ENCODE peak calls at places on chromosomes 1 and 21, in four cellular contexts. One of them, this sample, is unnamed.

GRCh38 chr21:42120056-42120903 is 49.2 kb downstream of the UMODL1 start:
- DNase-seq in uterus: no peak
- DNase-seq in retinal pigment epithelial cell: no peak
- DNase-seq in lung: no peak
- DNase-seq in this sample: no peak

GRCh38 chr1:46221749-46222148 is 18.6 kb downstream of the LURAP1 start:
- DNase-seq in uterus: no peak
- DNase-seq in retinal pigment epithelial cell: no peak
- DNase-seq in lung: no peak
- DNase-seq in this sample: no peak

GRCh38 chr21:14210738-14211137 is at the start of gene LIPI:
- DNase-seq in uterus: no peak
- DNase-seq in retinal pigment epithelial cell: no peak
- DNase-seq in lung: no peak
- DNase-seq in this sample: no peak

GRCh38 chr1:27469334-27469733 is 20.6 kb downstream of the WASF2 start:
- DNase-seq in uterus: no peak
- DNase-seq in retinal pigment epithelial cell: no peak
- DNase-seq in lung: no peak
- DNase-seq in this sample: no peak

GRCh38 chr1:107277022-107277421 is 136.2 kb downstream of the NTNG1 start:
- DNase-seq in uterus: peak; percentile 23
- DNase-seq in retinal pigment epithelial cell: no peak
- DNase-seq in lung: no peak
- DNase-seq in this sample: peak; percentile 22

GRCh38 chr1:235074335-235075120 is 54.1 kb downstream of the TOMM20 start:
- DNase-seq in uterus: peak; percentile 58
- DNase-seq in retinal pigment epithelial cell: no peak
- DNase-seq in lung: no peak
- DNase-seq in this sample: no peak

GRCh38 chr1:92858564-92859399 is 26.9 kb downstream of the RPL5 start:
- DNase-seq in uterus: peak; percentile 71
- DNase-seq in retinal pigment epithelial cell: peak; percentile 55
- DNase-seq in lung: peak; percentile 44
- DNase-seq in this sample: peak; percentile 23

GRCh38 chr1:23916209-23917131 is 3.3 kb upstream of the CNR2 start:
- DNase-seq in uterus: peak; percentile 55
- DNase-seq in retinal pigment epithelial cell: peak; percentile 44
- DNase-seq in lung: peak; percentile 73
- DNase-seq in this sample: no peak

GRCh38 chr1:180098242-180098995 is 56.2 kb upstream of the QSOX1 start:
- DNase-seq in uterus: peak; percentile 36
- DNase-seq in retinal pigment epithelial cell: peak; percentile 8
- DNase-seq in lung: no peak
- DNase-seq in this sample: no peak

GRCh38 chr1:16116625-16117024 is 39.2 kb downstream of the EPHA2 start:
- DNase-seq in uterus: no peak
- DNase-seq in retinal pigment epithelial cell: no peak
- DNase-seq in lung: no peak
- DNase-seq in this sample: no peak

GRCh38 chr21:17673261-17674020 is 60.7 kb upstream of the BTG3 start:
- DNase-seq in uterus: no peak
- DNase-seq in retinal pigment epithelial cell: peak; percentile 28
- DNase-seq in lung: no peak
- DNase-seq in this sample: no peak

GRCh38 chr1:184903111-184903692 is 71.1 kb downstream of the NIBAN1 start:
- DNase-seq in uterus: no peak
- DNase-seq in retinal pigment epithelial cell: no peak
- DNase-seq in lung: no peak
- DNase-seq in this sample: no peak

GRCh38 chr1:21368514-21369289 is 71.2 kb upstream of the NBPF3 start:
- DNase-seq in uterus: peak; percentile 81
- DNase-seq in retinal pigment epithelial cell: peak; percentile 29
- DNase-seq in lung: peak; percentile 78
- DNase-seq in this sample: peak; percentile 19

GRCh38 chr1:174023438-174023837 is 1.3 kb upstream of the RC3H1 start:
- DNase-seq in uterus: peak; percentile 22
- DNase-seq in retinal pigment epithelial cell: peak; percentile 84
- DNase-seq in lung: peak; percentile 40
- DNase-seq in this sample: peak; percentile 37

GRCh38 chr1:157096881-157097280 is 2.7 kb downstream of the ETV3L start:
- DNase-seq in uterus: no peak
- DNase-seq in retinal pigment epithelial cell: no peak
- DNase-seq in lung: no peak
- DNase-seq in this sample: no peak

GRCh38 chr1:221263831-221264767 is 384.9 kb downstream of the HLX start:
- DNase-seq in uterus: peak; percentile 59
- DNase-seq in retinal pigment epithelial cell: peak; percentile 70
- DNase-seq in lung: peak; percentile 64
- DNase-seq in this sample: peak; percentile 18

GRCh38 chr1:180264595-180264994 is 34.5 kb downstream of the LHX4 start:
- DNase-seq in uterus: no peak
- DNase-seq in retinal pigment epithelial cell: no peak
- DNase-seq in lung: no peak
- DNase-seq in this sample: no peak

GRCh38 chr1:156135930-156136871 is 17.2 kb upstream of the SEMA4A start:
- DNase-seq in uterus: no peak
- DNase-seq in retinal pigment epithelial cell: no peak
- DNase-seq in lung: no peak
- DNase-seq in this sample: no peak

GRCh38 chr1:207463021-207463420 is 8.9 kb downstream of the CR2 start:
- DNase-seq in uterus: no peak
- DNase-seq in retinal pigment epithelial cell: no peak
- DNase-seq in lung: no peak
- DNase-seq in this sample: no peak

GRCh38 chr1:145892486-145893087 is 6.9 kb upstream of the ANKRD35 start:
- DNase-seq in uterus: peak; percentile 67
- DNase-seq in retinal pigment epithelial cell: peak; percentile 43
- DNase-seq in lung: no peak
- DNase-seq in this sample: no peak

GRCh38 chr1:109399326-109399957 is 1.7 kb upstream of the SORT1 start:
- DNase-seq in uterus: no peak
- DNase-seq in retinal pigment epithelial cell: peak; percentile 74
- DNase-seq in lung: no peak
- DNase-seq in this sample: no peak

GRCh38 chr1:13507075-13507474 is 6.7 kb downstream of the LRRC38 start:
- DNase-seq in uterus: no peak
- DNase-seq in retinal pigment epithelial cell: no peak
- DNase-seq in lung: no peak
- DNase-seq in this sample: no peak

GRCh38 chr1:97014426-97014825 is 292.8 kb downstream of the PTBP2 start:
- DNase-seq in uterus: no peak
- DNase-seq in retinal pigment epithelial cell: no peak
- DNase-seq in lung: no peak
- DNase-seq in this sample: no peak

GRCh38 chr1:53943490-53944043 is 1.9 kb downstream of the IFT25 start:
- DNase-seq in uterus: no peak
- DNase-seq in retinal pigment epithelial cell: no peak
- DNase-seq in lung: no peak
- DNase-seq in this sample: no peak

GRCh38 chr1:27882543-27882903 is 10.2 kb downstream of the THEMIS2 start:
- DNase-seq in uterus: no peak
- DNase-seq in retinal pigment epithelial cell: no peak
- DNase-seq in lung: no peak
- DNase-seq in this sample: no peak

GRCh38 chr1:15703562-15703961 is 19.4 kb downstream of the PLEKHM2 start:
- DNase-seq in uterus: peak; percentile 86
- DNase-seq in retinal pigment epithelial cell: peak; percentile 94
- DNase-seq in lung: peak; percentile 63
- DNase-seq in this sample: peak; percentile 77

GRCh38 chr1:183841950-183842816 is 37.3 kb downstream of the RGL1 start:
- DNase-seq in uterus: peak; percentile 39
- DNase-seq in retinal pigment epithelial cell: no peak
- DNase-seq in lung: no peak
- DNase-seq in this sample: no peak

GRCh38 chr21:45986316-45987051 is 4.9 kb downstream of the COL6A1 start:
- DNase-seq in uterus: peak; percentile 16
- DNase-seq in retinal pigment epithelial cell: no peak
- DNase-seq in lung: no peak
- DNase-seq in this sample: no peak

GRCh38 chr21:18041012-18041411 is 203.6 kb upstream of the CHODL start:
- DNase-seq in uterus: no peak
- DNase-seq in retinal pigment epithelial cell: peak; percentile 12
- DNase-seq in lung: no peak
- DNase-seq in this sample: no peak

GRCh38 chr1:234899041-234899787 is 229.4 kb downstream of the TOMM20 start:
- DNase-seq in uterus: no peak
- DNase-seq in retinal pigment epithelial cell: no peak
- DNase-seq in lung: peak; percentile 54
- DNase-seq in this sample: no peak

GRCh38 chr1:11960710-11961109 is 19.5 kb upstream of the MFN2 start:
- DNase-seq in uterus: no peak
- DNase-seq in retinal pigment epithelial cell: no peak
- DNase-seq in lung: peak; percentile 41
- DNase-seq in this sample: no peak

GRCh38 chr1:29172415-29172814 is 9.3 kb downstream of the SRSF4 start:
- DNase-seq in uterus: no peak
- DNase-seq in retinal pigment epithelial cell: no peak
- DNase-seq in lung: no peak
- DNase-seq in this sample: no peak

GRCh38 chr1:169271094-169271493 is 96.5 kb downstream of the NME7 start:
- DNase-seq in uterus: no peak
- DNase-seq in retinal pigment epithelial cell: peak; percentile 2
- DNase-seq in lung: no peak
- DNase-seq in this sample: no peak
- TF ChIP-seq CTCF in uterus: peak; percentile 28
- TF ChIP-seq CTCF in retinal pigment epithelial cell: peak; percentile 22
- TF ChIP-seq CTCF in lung: no peak
- TF ChIP-seq CTCF in this sample: peak; percentile 31

GRCh38 chr1:20366766-20367602 is 76.3 kb downstream of the VWA5B1 start:
- DNase-seq in uterus: no peak
- DNase-seq in retinal pigment epithelial cell: no peak
- DNase-seq in lung: no peak
- DNase-seq in this sample: no peak
- TF ChIP-seq CTCF in uterus: peak; percentile 29
- TF ChIP-seq CTCF in retinal pigment epithelial cell: peak; percentile 78
- TF ChIP-seq CTCF in lung: no peak
- TF ChIP-seq CTCF in this sample: peak; percentile 64

DNA sequence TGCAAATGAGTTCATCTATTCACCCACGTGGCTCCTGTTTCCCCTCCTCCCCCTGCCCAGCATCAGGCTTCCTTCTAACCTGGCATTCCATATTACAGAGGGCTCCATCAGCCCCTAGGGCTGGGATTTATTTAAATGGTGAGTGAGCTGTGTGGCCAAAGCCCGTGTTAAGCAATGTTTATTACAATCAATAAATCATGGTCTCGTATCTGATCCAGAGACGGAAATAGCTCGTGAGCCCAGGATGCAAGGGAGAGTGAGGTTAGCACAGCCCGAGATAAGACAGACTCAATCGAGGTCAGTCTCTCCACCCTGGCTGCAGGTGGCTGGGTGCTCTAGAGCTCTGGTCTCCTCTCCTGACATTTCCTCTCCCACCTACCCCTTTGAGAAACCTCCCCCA is 43.0 kb upstream of the IGSF21 start:
- DNase-seq in uterus: no peak
- DNase-seq in retinal pigment epithelial cell: no peak
- DNase-seq in lung: no peak
- DNase-seq in this sample: no peak
- TF ChIP-seq CTCF in uterus: no peak
- TF ChIP-seq CTCF in retinal pigment epithelial cell: no peak
- TF ChIP-seq CTCF in lung: no peak
- TF ChIP-seq CTCF in this sample: no peak

GRCh38 chr1:244211559-244211944 is 160.5 kb downstream of the ZBTB18 start:
- DNase-seq in uterus: peak; percentile 64
- DNase-seq in retinal pigment epithelial cell: peak; percentile 95
- DNase-seq in lung: no peak
- DNase-seq in this sample: no peak
- TF ChIP-seq CTCF in uterus: no peak
- TF ChIP-seq CTCF in retinal pigment epithelial cell: no peak
- TF ChIP-seq CTCF in lung: no peak
- TF ChIP-seq CTCF in this sample: no peak

GRCh38 chr1:79198841-79199240 is 192.3 kb upstream of the ADGRL4 start:
- DNase-seq in uterus: no peak
- DNase-seq in retinal pigment epithelial cell: peak; percentile 14
- DNase-seq in lung: no peak
- DNase-seq in this sample: peak; percentile 39

GRCh38 chr1:79193211-79194079 is 186.9 kb upstream of the ADGRL4 start:
- DNase-seq in uterus: peak; percentile 19
- DNase-seq in retinal pigment epithelial cell: peak; percentile 24
- DNase-seq in lung: no peak
- DNase-seq in this sample: peak; percentile 31

GRCh38 chr1:79197421-79197820 is 190.9 kb upstream of the ADGRL4 start:
- DNase-seq in uterus: no peak
- DNase-seq in retinal pigment epithelial cell: no peak
- DNase-seq in lung: no peak
- DNase-seq in this sample: no peak
- TF ChIP-seq CTCF in uterus: no peak
- TF ChIP-seq CTCF in retinal pigment epithelial cell: peak; percentile 36
- TF ChIP-seq CTCF in lung: peak; percentile 20
- TF ChIP-seq CTCF in this sample: peak; percentile 63

GRCh38 chr1:246418565-246419312 is 88.3 kb downstream of the SMYD3 start:
- DNase-seq in uterus: no peak
- DNase-seq in retinal pigment epithelial cell: no peak
- DNase-seq in lung: no peak
- DNase-seq in this sample: no peak

GRCh38 chr1:246416261-246416660 is 90.8 kb downstream of the SMYD3 start:
- DNase-seq in uterus: no peak
- DNase-seq in retinal pigment epithelial cell: no peak
- DNase-seq in lung: no peak
- DNase-seq in this sample: no peak

GRCh38 chr1:246417152-246417812 is 89.8 kb downstream of the SMYD3 start:
- DNase-seq in uterus: no peak
- DNase-seq in retinal pigment epithelial cell: no peak
- DNase-seq in lung: no peak
- DNase-seq in this sample: no peak

GRCh38 chr1:246415028-246415427 is 92.1 kb downstream of the SMYD3 start:
- DNase-seq in uterus: no peak
- DNase-seq in retinal pigment epithelial cell: no peak
- DNase-seq in lung: no peak
- DNase-seq in this sample: no peak

DNA sequence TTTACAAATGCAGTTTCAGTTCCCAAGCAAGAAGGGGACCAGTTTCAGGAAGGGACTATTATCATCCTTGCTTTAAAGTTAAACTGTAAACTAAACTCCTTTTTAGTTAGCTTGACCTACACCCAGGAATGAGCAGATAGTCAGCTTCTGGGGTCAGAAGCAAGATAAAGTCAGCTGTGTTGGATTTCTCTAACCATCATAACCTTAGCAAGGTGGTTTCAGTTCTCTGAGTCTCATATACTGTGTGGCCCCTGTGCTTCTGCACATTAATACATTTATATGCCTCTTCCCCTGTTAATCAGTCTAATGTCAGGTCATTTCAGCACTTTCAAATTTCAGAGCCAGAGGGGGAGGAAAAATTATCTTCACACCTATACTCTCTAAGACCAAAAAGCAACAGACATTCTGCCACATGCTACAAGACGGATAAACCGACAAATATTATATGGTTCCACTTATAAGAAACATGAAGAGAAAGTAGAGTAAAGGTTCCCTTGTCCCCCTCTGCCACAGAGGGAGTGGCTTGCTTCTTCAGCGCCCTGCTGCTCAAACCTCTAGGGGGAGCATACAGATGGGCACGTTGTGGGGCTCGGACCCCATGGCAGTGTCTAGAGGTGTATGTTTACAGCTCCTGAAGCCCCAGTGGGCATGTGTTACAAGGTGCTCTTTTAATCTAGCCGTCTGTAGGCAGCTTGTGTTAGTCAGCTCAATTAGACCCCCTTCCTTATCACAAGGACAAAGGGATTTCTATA is 89.1 kb downstream of the SMYD3 start:
- DNase-seq in uterus: no peak
- DNase-seq in retinal pigment epithelial cell: no peak
- DNase-seq in lung: no peak
- DNase-seq in this sample: no peak
- TF ChIP-seq CTCF in uterus: no peak
- TF ChIP-seq CTCF in retinal pigment epithelial cell: no peak
- TF ChIP-seq CTCF in lung: no peak
- TF ChIP-seq CTCF in this sample: no peak

This sample was measured in epithelial cell of proximal tubule.